ENCODE peak calls at places on chromosomes 6 and 20, in six cellular contexts. One of them, this sample, is unnamed.

GRCh38 chr20:49585585-49586245 is 17.8 kb upstream of the PTGIS start:
- DNase-seq in AG08396: no peak
- DNase-seq in ovary: no peak
- DNase-seq in stimulated activated CD4-positive, alpha-beta T cell treated with anti-CD3 and anti-CD28 coated beads, Interleukin-12 subunit alpha, Interleukin-12 subunit beta, amount 100 ng/mL, for 4 hours: no peak
- DNase-seq in OCI-LY7: no peak
- DNase-seq in dorsolateral prefrontal cortex: no peak
- DNase-seq in this sample: no peak

GRCh38 chr6:154510144-154510905 is at the start of gene CNKSR3:
- DNase-seq in AG08396: peak
- DNase-seq in ovary: peak
- DNase-seq in stimulated activated CD4-positive, alpha-beta T cell treated with anti-CD3 and anti-CD28 coated beads, Interleukin-12 subunit alpha, Interleukin-12 subunit beta, amount 100 ng/mL, for 4 hours: peak
- DNase-seq in OCI-LY7: no peak
- DNase-seq in dorsolateral prefrontal cortex: peak
- DNase-seq in this sample: peak

GRCh38 chr6:70234561-70235236 is 68.2 kb downstream of the COL9A1 start:
- DNase-seq in AG08396: no peak
- DNase-seq in ovary: no peak
- DNase-seq in stimulated activated CD4-positive, alpha-beta T cell treated with anti-CD3 and anti-CD28 coated beads, Interleukin-12 subunit alpha, Interleukin-12 subunit beta, amount 100 ng/mL, for 4 hours: no peak
- DNase-seq in OCI-LY7: no peak
- DNase-seq in dorsolateral prefrontal cortex: no peak
- DNase-seq in this sample: no peak

GRCh38 chr6:148379966-148380653 is 37.5 kb downstream of the SASH1 start:
- DNase-seq in AG08396: no peak
- DNase-seq in ovary: no peak
- DNase-seq in stimulated activated CD4-positive, alpha-beta T cell treated with anti-CD3 and anti-CD28 coated beads, Interleukin-12 subunit alpha, Interleukin-12 subunit beta, amount 100 ng/mL, for 4 hours: no peak
- DNase-seq in OCI-LY7: no peak
- DNase-seq in dorsolateral prefrontal cortex: no peak
- DNase-seq in this sample: no peak

GRCh38 chr6:624979-625378 is 31.9 kb downstream of the HUS1B start:
- DNase-seq in AG08396: peak
- DNase-seq in ovary: no peak
- DNase-seq in stimulated activated CD4-positive, alpha-beta T cell treated with anti-CD3 and anti-CD28 coated beads, Interleukin-12 subunit alpha, Interleukin-12 subunit beta, amount 100 ng/mL, for 4 hours: no peak
- DNase-seq in OCI-LY7: peak
- DNase-seq in dorsolateral prefrontal cortex: no peak
- DNase-seq in this sample: peak

GRCh38 chr6:11702039-11702795 is 76.4 kb downstream of the ADTRP start:
- DNase-seq in AG08396: peak
- DNase-seq in ovary: no peak
- DNase-seq in stimulated activated CD4-positive, alpha-beta T cell treated with anti-CD3 and anti-CD28 coated beads, Interleukin-12 subunit alpha, Interleukin-12 subunit beta, amount 100 ng/mL, for 4 hours: no peak
- DNase-seq in OCI-LY7: no peak
- DNase-seq in dorsolateral prefrontal cortex: no peak
- DNase-seq in this sample: no peak

GRCh38 chr6:138231399-138231886 is 13.2 kb upstream of the PBOV1 start:
- DNase-seq in AG08396: no peak
- DNase-seq in ovary: no peak
- DNase-seq in stimulated activated CD4-positive, alpha-beta T cell treated with anti-CD3 and anti-CD28 coated beads, Interleukin-12 subunit alpha, Interleukin-12 subunit beta, amount 100 ng/mL, for 4 hours: no peak
- DNase-seq in OCI-LY7: no peak
- DNase-seq in dorsolateral prefrontal cortex: no peak
- DNase-seq in this sample: no peak

GRCh38 chr6:134176283-134176975 is 124.0 kb upstream of the SLC2A12 start:
- DNase-seq in AG08396: peak
- DNase-seq in ovary: peak
- DNase-seq in stimulated activated CD4-positive, alpha-beta T cell treated with anti-CD3 and anti-CD28 coated beads, Interleukin-12 subunit alpha, Interleukin-12 subunit beta, amount 100 ng/mL, for 4 hours: peak
- DNase-seq in OCI-LY7: no peak
- DNase-seq in dorsolateral prefrontal cortex: peak
- DNase-seq in this sample: peak

GRCh38 chr6:50707652-50708325 is 5.5 kb upstream of the TFAP2D start:
- DNase-seq in AG08396: no peak
- DNase-seq in ovary: no peak
- DNase-seq in stimulated activated CD4-positive, alpha-beta T cell treated with anti-CD3 and anti-CD28 coated beads, Interleukin-12 subunit alpha, Interleukin-12 subunit beta, amount 100 ng/mL, for 4 hours: no peak
- DNase-seq in OCI-LY7: no peak
- DNase-seq in dorsolateral prefrontal cortex: no peak
- DNase-seq in this sample: no peak

GRCh38 chr20:64136004-64136710 is 28.1 kb upstream of the MYT1 start:
- DNase-seq in AG08396: no peak
- DNase-seq in ovary: no peak
- DNase-seq in stimulated activated CD4-positive, alpha-beta T cell treated with anti-CD3 and anti-CD28 coated beads, Interleukin-12 subunit alpha, Interleukin-12 subunit beta, amount 100 ng/mL, for 4 hours: no peak
- DNase-seq in OCI-LY7: no peak
- DNase-seq in dorsolateral prefrontal cortex: no peak
- DNase-seq in this sample: no peak

GRCh38 chr6:89323461-89324098 is 8.5 kb upstream of the GABRR2 start:
- DNase-seq in AG08396: no peak
- DNase-seq in ovary: no peak
- DNase-seq in stimulated activated CD4-positive, alpha-beta T cell treated with anti-CD3 and anti-CD28 coated beads, Interleukin-12 subunit alpha, Interleukin-12 subunit beta, amount 100 ng/mL, for 4 hours: no peak
- DNase-seq in OCI-LY7: peak
- DNase-seq in dorsolateral prefrontal cortex: no peak
- DNase-seq in this sample: no peak

GRCh38 chr6:21738180-21739094 is 144.9 kb downstream of the SOX4 start:
- DNase-seq in AG08396: no peak
- DNase-seq in ovary: no peak
- DNase-seq in stimulated activated CD4-positive, alpha-beta T cell treated with anti-CD3 and anti-CD28 coated beads, Interleukin-12 subunit alpha, Interleukin-12 subunit beta, amount 100 ng/mL, for 4 hours: no peak
- DNase-seq in OCI-LY7: no peak
- DNase-seq in dorsolateral prefrontal cortex: no peak
- DNase-seq in this sample: no peak

GRCh38 chr6:8930009-8930408 is 494.7 kb upstream of the SLC35B3 start:
- DNase-seq in AG08396: no peak
- DNase-seq in ovary: no peak
- DNase-seq in stimulated activated CD4-positive, alpha-beta T cell treated with anti-CD3 and anti-CD28 coated beads, Interleukin-12 subunit alpha, Interleukin-12 subunit beta, amount 100 ng/mL, for 4 hours: no peak
- DNase-seq in OCI-LY7: no peak
- DNase-seq in dorsolateral prefrontal cortex: no peak
- DNase-seq in this sample: no peak

GRCh38 chr6:5260111-5260620 is 584 bp downstream of the LYRM4 start:
- DNase-seq in AG08396: peak
- DNase-seq in ovary: no peak
- DNase-seq in stimulated activated CD4-positive, alpha-beta T cell treated with anti-CD3 and anti-CD28 coated beads, Interleukin-12 subunit alpha, Interleukin-12 subunit beta, amount 100 ng/mL, for 4 hours: peak
- DNase-seq in OCI-LY7: peak
- DNase-seq in dorsolateral prefrontal cortex: peak
- DNase-seq in this sample: no peak

GRCh38 chr6:170156448-170157375 is 134.2 kb downstream of the DLL1 start:
- DNase-seq in AG08396: no peak
- DNase-seq in ovary: no peak
- DNase-seq in stimulated activated CD4-positive, alpha-beta T cell treated with anti-CD3 and anti-CD28 coated beads, Interleukin-12 subunit alpha, Interleukin-12 subunit beta, amount 100 ng/mL, for 4 hours: no peak
- DNase-seq in OCI-LY7: no peak
- DNase-seq in dorsolateral prefrontal cortex: no peak
- DNase-seq in this sample: no peak

GRCh38 chr6:121811106-121811505 is 375.7 kb downstream of the GJA1 start:
- DNase-seq in AG08396: no peak
- DNase-seq in ovary: no peak
- DNase-seq in stimulated activated CD4-positive, alpha-beta T cell treated with anti-CD3 and anti-CD28 coated beads, Interleukin-12 subunit alpha, Interleukin-12 subunit beta, amount 100 ng/mL, for 4 hours: no peak
- DNase-seq in OCI-LY7: no peak
- DNase-seq in dorsolateral prefrontal cortex: no peak
- DNase-seq in this sample: no peak

GRCh38 chr6:139330271-139330670 is 38.5 kb upstream of the TXLNB start:
- DNase-seq in AG08396: no peak
- DNase-seq in ovary: no peak
- DNase-seq in stimulated activated CD4-positive, alpha-beta T cell treated with anti-CD3 and anti-CD28 coated beads, Interleukin-12 subunit alpha, Interleukin-12 subunit beta, amount 100 ng/mL, for 4 hours: no peak
- DNase-seq in OCI-LY7: no peak
- DNase-seq in dorsolateral prefrontal cortex: no peak
- DNase-seq in this sample: no peak

GRCh38 chr6:156816505-156816904 is 39.3 kb downstream of the ARID1B start:
- DNase-seq in AG08396: no peak
- DNase-seq in ovary: no peak
- DNase-seq in stimulated activated CD4-positive, alpha-beta T cell treated with anti-CD3 and anti-CD28 coated beads, Interleukin-12 subunit alpha, Interleukin-12 subunit beta, amount 100 ng/mL, for 4 hours: no peak
- DNase-seq in OCI-LY7: no peak
- DNase-seq in dorsolateral prefrontal cortex: no peak
- DNase-seq in this sample: peak

GRCh38 chr20:60372282-60372681 is 414.1 kb downstream of the CDH26 start:
- DNase-seq in AG08396: no peak
- DNase-seq in ovary: no peak
- DNase-seq in stimulated activated CD4-positive, alpha-beta T cell treated with anti-CD3 and anti-CD28 coated beads, Interleukin-12 subunit alpha, Interleukin-12 subunit beta, amount 100 ng/mL, for 4 hours: no peak
- DNase-seq in OCI-LY7: no peak
- DNase-seq in dorsolateral prefrontal cortex: no peak
- DNase-seq in this sample: no peak